ENCODE peak calls at places on chromosomes 6 and 20, in five cellular contexts. D is psoas muscle, M is left ventricle myocardium inferior, R is GM23338, A is sigmoid colon. N is an unnamed sample. For H3K36me3, the result is how much of the 10 kb centered on the place peaks cover.

GRCh38 chr6:110703906-110704594 is 111.2 kb downstream of the CDK19 start:
- DNase-seq in D (no peak), M (no peak), R (no peak), A (no peak), N (no peak)

GRCh38 chr20:62358171-62358719 is 8.9 kb downstream of the LAMA5 start:
- DNase-seq in D (peak), M (peak), R (no peak), A (peak), N (no peak)

GRCh38 chr6:118283759-118284158 is 264.3 kb upstream of the PLN start:
- DNase-seq in D (no peak), M (no peak), R (peak), A (peak), N (no peak)

GRCh38 chr20:63321148-63321831 is 28.3 kb downstream of the COL20A1 start:
- DNase-seq in D (peak), M (peak), R (no peak), A (peak), N (no peak)

GRCh38 chr6:13248053-13248452 is 80.3 kb downstream of the TBC1D7 start:
- DNase-seq in D (no peak), M (no peak), R (peak), A (no peak), N (no peak)

GRCh38 chr6:157139054-157139708 is 184.1 kb downstream of the TMEM242 start:
- DNase-seq in D (no peak), M (no peak), R (peak), A (no peak), N (no peak)

GRCh38 chr20:13286600-13286999 is 65.5 kb downstream of the ISM1 start:
- DNase-seq in D (no peak), M (no peak), R (no peak), A (no peak), N (no peak)

GRCh38 chr6:105243487-105243886 is 63.7 kb upstream of the POPDC3 start:
- DNase-seq in D (no peak), M (no peak), R (no peak), A (no peak), N (no peak)

GRCh38 chr20:59569305-59569704 is 35.0 kb upstream of the PHACTR3 start:
- DNase-seq in D (no peak), M (no peak), R (no peak), A (no peak), N (no peak)

GRCh38 chr6:166032366-166033171 is 135.1 kb downstream of the TBXT start:
- DNase-seq in D (peak), M (peak), R (peak), A (peak), N (no peak)

GRCh38 chr6:2900821-2901644 is 2.1 kb downstream of the SERPINB9 start:
- DNase-seq in D (no peak), M (no peak), R (no peak), A (no peak), N (peak)

GRCh38 chr6:165245287-165245686 is 64.1 kb downstream of the C6orf118 start:
- DNase-seq in D (no peak), M (no peak), R (peak), A (no peak), N (no peak)

GRCh38 chr6:3390698-3391097 is 66.2 kb downstream of the SLC22A23 start:
- DNase-seq in D (peak), M (peak), R (no peak), A (peak), N (no peak)

GRCh38 chr6:53189554-53189953 is 40.9 kb upstream of the GCM1 start:
- DNase-seq in D (no peak), M (no peak), R (no peak), A (no peak), N (no peak)

GRCh38 chr20:21702001-21702400 is 3.5 kb upstream of the PAX1 start:
- DNase-seq in D (no peak), M (no peak), R (peak), A (no peak), N (no peak)

GRCh38 chr20:58389324-58389967 is 417 bp downstream of the VAPB start:
- DNase-seq in D (no peak), M (peak), R (peak), A (peak), N (no peak)

GRCh38 chr6:40722553-40723258 is 135.5 kb upstream of the LRFN2 start:
- DNase-seq in D (no peak), M (no peak), R (no peak), A (no peak), N (no peak)

GRCh38 chr6:90374201-90374600 is 77.6 kb upstream of the BACH2 start:
- DNase-seq in D (no peak), M (no peak), R (no peak), A (no peak), N (no peak)

GRCh38 chr20:36202891-36203338 is 33.4 kb upstream of the AAR2 start:
- DNase-seq in D (peak), M (peak), R (peak), A (peak), N (peak)

GRCh38 chr6:15369838-15370237 is 124.0 kb downstream of the JARID2 start:
- DNase-seq in D (no peak), M (no peak), R (no peak), A (no peak), N (no peak)

GRCh38 chr6:84583784-84584183 is 180.6 kb downstream of the TBX18 start:
- DNase-seq in D (no peak), M (no peak), R (no peak), A (no peak), N (no peak)

GRCh38 chr20:43838703-43839060 is 76.0 kb upstream of the TOX2 start:
- DNase-seq in D (no peak), M (no peak), R (no peak), A (no peak), N (peak)

GRCh38 chr20:43839793-43840199 is 74.9 kb upstream of the TOX2 start:
- DNase-seq in D (no peak), M (no peak), R (no peak), A (no peak), N (peak)

GRCh38 chr20:43842126-43843020 is 72.3 kb upstream of the TOX2 start:
- DNase-seq in D (no peak), M (no peak), R (no peak), A (peak), N (no peak)

GRCh38 chr20:43837856-43838702 is 76.6 kb upstream of the TOX2 start:
- DNase-seq in D (no peak), M (no peak), R (no peak), A (peak), N (peak)

GRCh38 chr20:43840382-43841070 is 74.1 kb upstream of the TOX2 start:
- DNase-seq in D (no peak), M (no peak), R (peak), A (peak), N (no peak)
- TF ChIP-seq CTCF in D (no peak), M (peak), R (peak), A (no peak), N (no peak)

GRCh38 chr20:38429301-38429700 is 5.8 kb downstream of the SNHG17 start:
- DNase-seq in D (no peak), M (no peak), R (no peak), A (no peak), N (no peak)
- H3K36me3 ChIP-seq in D (half or more), M (half or more), R (half or more), A (under half), N (half or more)

DNA sequence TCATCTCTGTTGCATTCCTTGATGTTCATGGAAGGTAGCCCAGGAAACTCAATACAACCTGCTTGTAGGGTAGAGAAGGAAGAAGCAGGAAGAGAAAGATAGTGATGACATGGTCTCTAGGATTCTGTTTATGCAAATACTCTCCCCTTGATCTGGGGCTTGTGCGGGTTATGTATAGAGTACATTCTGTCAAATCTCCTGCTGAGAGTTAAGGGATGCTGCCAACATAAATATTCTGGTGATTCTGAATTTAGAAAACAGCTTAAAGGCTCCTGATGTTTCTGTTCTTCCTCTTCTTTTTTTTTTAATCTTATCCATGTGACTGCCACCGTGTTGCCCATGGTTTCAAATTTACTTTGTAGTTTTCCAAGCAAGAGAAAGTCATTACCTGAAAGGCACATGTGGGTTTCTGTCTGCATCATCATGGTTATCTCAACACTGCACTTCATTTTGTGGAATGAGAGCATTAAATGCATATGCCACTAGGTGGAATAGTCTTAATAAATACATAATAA is 150.6 kb downstream of the RPS12 start:
- DNase-seq in D (no peak), M (no peak), R (no peak), A (no peak), N (no peak)
- TF ChIP-seq CTCF in D (no peak), M (no peak), R (no peak), A (no peak), N (no peak)

GRCh38 chr20:25462166-25462565 is 54.7 kb downstream of the GINS1 start:
- DNase-seq in D (no peak), M (no peak), R (no peak), A (no peak), N (no peak)
- H3K36me3 ChIP-seq in D (under half), M (under half), R (under half), A (under half), N (under half)

GRCh38 chr6:160520043-160520904 is 143.8 kb downstream of the LPA start:
- DNase-seq in D (peak), M (peak), R (peak), A (peak), N (peak)
- TF ChIP-seq CTCF in D (no peak), M (peak), R (peak), A (peak), N (no peak)

GRCh38 chr20:43711098-43711654 is 15.6 kb downstream of the GTSF1L start:
- DNase-seq in D (no peak), M (no peak), R (no peak), A (no peak), N (no peak)
- H3K36me3 ChIP-seq in D (under half), M (under half), R (under half), A (under half), N (under half)

GRCh38 chr6:7262746-7263335 is 50.2 kb downstream of the SSR1 start:
- DNase-seq in D (no peak), M (no peak), R (no peak), A (peak), N (no peak)

GRCh38 chr6:7262037-7262461 is 51.0 kb downstream of the SSR1 start:
- DNase-seq in D (no peak), M (peak), R (peak), A (peak), N (no peak)

GRCh38 chr6:7260291-7261029 is 52.5 kb downstream of the SSR1 start:
- DNase-seq in D (no peak), M (no peak), R (no peak), A (peak), N (no peak)

GRCh38 chr6:7264041-7264440 is 49.0 kb downstream of the SSR1 start:
- DNase-seq in D (no peak), M (no peak), R (no peak), A (peak), N (no peak)

DNA sequence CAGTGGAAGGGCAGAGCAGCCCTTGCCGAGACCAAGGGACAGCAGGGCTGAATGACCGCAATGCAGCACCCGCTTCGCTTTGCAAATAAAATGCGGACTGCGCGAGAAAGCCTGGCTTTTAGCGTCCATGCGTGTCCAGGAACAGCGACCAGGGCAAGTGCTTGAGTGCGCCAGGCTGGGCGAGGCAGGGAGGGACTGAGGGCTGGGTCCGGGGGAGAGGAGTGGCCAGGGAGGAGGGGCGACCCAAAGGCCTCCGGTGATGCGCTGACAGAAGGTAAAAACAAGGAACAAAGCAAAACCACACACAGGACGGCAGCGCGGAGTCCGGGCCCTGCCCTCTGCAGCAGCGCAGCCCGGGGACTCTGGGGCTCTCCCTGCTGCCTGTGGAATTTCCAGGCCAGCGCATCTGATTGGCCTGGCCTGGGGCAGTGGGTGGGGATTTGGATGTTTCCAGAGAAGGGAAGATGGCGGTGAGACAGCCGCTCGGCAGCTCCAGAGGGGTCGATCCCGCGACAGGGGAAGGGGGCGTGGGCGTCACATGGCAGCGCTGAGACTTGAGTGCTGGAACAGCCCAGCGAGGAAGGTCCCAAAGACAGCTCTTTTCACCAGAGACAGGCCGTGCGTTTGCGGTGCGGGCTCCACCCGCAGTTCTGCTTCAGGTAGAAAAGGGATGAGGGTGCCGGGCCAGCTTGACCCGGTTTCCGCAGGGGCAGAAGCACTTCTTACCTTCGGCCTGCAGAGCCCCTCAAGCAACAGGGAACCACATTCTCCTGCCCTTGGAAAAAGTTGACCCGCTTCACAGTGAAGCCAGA is 51.8 kb downstream of the SSR1 start:
- DNase-seq in D (peak), M (peak), R (peak), A (peak), N (peak)
- TF ChIP-seq CTCF in D (no peak), M (no peak), R (no peak), A (no peak), N (no peak)

N was measured in esophagus muscularis mucosa.